ENCODE peak calls at places on chromosomes 2 and 18, in seven cellular contexts. E is HTR-8/SVneo; C is fibroblast of mammary gland; F is GM23248; H is cardiac fibroblast; N is stimulated activated CD8-positive, alpha-beta memory T cell treated with anti-CD3 and anti-CD28 coated beads, Interleukin-12 subunit alpha, Interleukin-12 subunit beta, amount 100 ng/mL, for 4 hours; B is iPS-NIHi11. I is an unnamed sample.

GRCh38 chr2:120600786-120601185 is 134.9 kb upstream of the GLI2 start:
- DNase-seq in E (no peak), B (no peak), C (no peak), F (no peak), N (no peak), H (no peak), I (no peak)

GRCh38 chr2:157777425-157777824 is 98.7 kb downstream of the ACVR1 start:
- DNase-seq in B (no peak), C (peak; percentile 71), E (peak; percentile 33), H (peak; percentile 77), F (peak; percentile 70), N (no peak), I (no peak)

GRCh38 chr2:173130521-173131467 is 55.1 kb downstream of the MAP3K20 start:
- DNase-seq in F (no peak), H (no peak), C (no peak), B (no peak), E (no peak), N (no peak), I (no peak)

GRCh38 chr2:240946654-240947053 is 40.5 kb downstream of the CROCC2 start:
- DNase-seq in B (no peak), E (peak; percentile 41), C (peak; percentile 18), F (peak; percentile 85), N (no peak), H (peak; percentile 14), I (no peak)

GRCh38 chr18:25594351-25594750 is 242.4 kb upstream of the ZNF521 start:
- DNase-seq in B (no peak), N (no peak), H (no peak), F (peak; percentile 8), C (peak; percentile 2), E (no peak), I (no peak)

GRCh38 chr18:3511980-3512379 is 62.0 kb downstream of the TGIF1 start:
- DNase-seq in B (no peak), H (peak; percentile 79), F (peak; percentile 86), E (peak; percentile 56), C (peak; percentile 86), N (no peak), I (no peak)

GRCh38 chr18:55510809-55511208 is 77.2 kb downstream of the TCF4 start:
- DNase-seq in H (peak; percentile 97), C (peak; percentile 93), E (no peak), N (no peak), F (peak; percentile 83), B (no peak), I (no peak)

GRCh38 chr2:167509585-167509984 is 621.3 kb downstream of the XIRP2 start:
- DNase-seq in E (peak; percentile 5), F (peak; percentile 64), N (no peak), B (peak; percentile 56), H (peak; percentile 42), C (peak; percentile 93), I (peak; percentile 35)

GRCh38 chr2:121202541-121203310 is 82.3 kb downstream of the TFCP2L1 start:
- DNase-seq in H (no peak), F (no peak), C (no peak), E (no peak), B (no peak), N (no peak), I (no peak)

GRCh38 chr2:134504586-134505336 is 214.0 kb downstream of the TMEM163 start:
- DNase-seq in F (no peak), C (no peak), H (no peak), B (no peak), E (no peak), N (no peak), I (no peak)

GRCh38 chr2:15626967-15627366 is 35.3 kb downstream of the DDX1 start:
- DNase-seq in B (no peak), F (no peak), H (no peak), N (no peak), E (no peak), C (no peak), I (no peak)

GRCh38 chr2:33426666-33427231 is 49.7 kb upstream of the RASGRP3 start:
- DNase-seq in B (no peak), C (peak; percentile 95), N (no peak), F (peak; percentile 65), E (peak; percentile 41), H (peak; percentile 90), I (no peak)

GRCh38 chr2:97737421-97738235 is 24.3 kb downstream of the ZAP70 start:
- DNase-seq in E (no peak), N (no peak), B (no peak), H (no peak), F (no peak), C (no peak), I (no peak)

GRCh38 chr2:26516246-26516645 is 38.3 kb upstream of the OTOF start:
- DNase-seq in H (no peak), C (no peak), N (no peak), E (no peak), F (no peak), B (no peak), I (no peak)

GRCh38 chr2:65974067-65974723 is 460.7 kb upstream of the MEIS1 start:
- DNase-seq in F (peak; percentile 3), C (peak; percentile 22), E (no peak), N (no peak), B (no peak), H (no peak), I (no peak)

GRCh38 chr18:44051088-44051487 is 629.6 kb upstream of the SETBP1 start:
- DNase-seq in N (no peak), F (no peak), E (no peak), H (no peak), B (peak; percentile 15), C (no peak), I (no peak)

GRCh38 chr2:182241936-182242335 is 184.9 kb downstream of the PDE1A start:
- DNase-seq in F (no peak), N (no peak), B (no peak), C (no peak), H (peak; percentile 39), E (peak; percentile 4), I (no peak)

GRCh38 chr18:78642561-78643398 is 336.8 kb upstream of the SALL3 start:
- DNase-seq in N (no peak), E (no peak), C (no peak), B (no peak), H (no peak), F (no peak), I (no peak)

GRCh38 chr18:49225160-49225559 is 235.3 kb downstream of the DYM start:
- DNase-seq in N (no peak), H (peak; percentile 79), C (peak; percentile 67), B (no peak), F (peak; percentile 64), E (no peak), I (no peak)

GRCh38 chr2:127024769-127025356 is 82.1 kb downstream of the BIN1 start:
- DNase-seq in N (no peak), C (peak; percentile 43), H (peak; percentile 34), F (peak; percentile 70), E (peak; percentile 59), B (peak; percentile 73), I (peak; percentile 48)